ENCODE peak calls at places on chromosomes 6 and 20, in five cellular contexts. One of them, this sample, is unnamed.
A peak's percentile ranks its signal among the peaks of the same experiment; 100 is the strongest.

GRCh38 chr6:160790028-160790792 is 88.2 kb downstream of the PLG start:
- DNase-seq in MM.1S: no peak
- DNase-seq in OCI-LY7: peak; percentile 16
- DNase-seq in Karpas-422: no peak
- DNase-seq in IMR-90: no peak
- DNase-seq in this sample: no peak

GRCh38 chr20:45470262-45470931 is 844 bp downstream of the WFDC2 start:
- DNase-seq in MM.1S: peak; percentile 42
- DNase-seq in OCI-LY7: no peak
- DNase-seq in Karpas-422: no peak
- DNase-seq in IMR-90: no peak
- DNase-seq in this sample: peak; percentile 60

GRCh38 chr6:42165016-42165415 is 8.1 kb upstream of the GUCA1A start:
- DNase-seq in MM.1S: no peak
- DNase-seq in OCI-LY7: no peak
- DNase-seq in Karpas-422: no peak
- DNase-seq in IMR-90: peak; percentile 71
- DNase-seq in this sample: peak; percentile 90

GRCh38 chr6:13813011-13813410 is 1.3 kb downstream of the MCUR1 start:
- DNase-seq in MM.1S: no peak
- DNase-seq in OCI-LY7: no peak
- DNase-seq in Karpas-422: no peak
- DNase-seq in IMR-90: no peak
- DNase-seq in this sample: no peak

GRCh38 chr20:22916121-22916842 is 118.8 kb upstream of the SSTR4 start:
- DNase-seq in MM.1S: no peak
- DNase-seq in OCI-LY7: no peak
- DNase-seq in Karpas-422: no peak
- DNase-seq in IMR-90: no peak
- DNase-seq in this sample: no peak

GRCh38 chr20:18524646-18525045 is 16.9 kb downstream of the SEC23B start:
- DNase-seq in MM.1S: no peak
- DNase-seq in OCI-LY7: no peak
- DNase-seq in Karpas-422: no peak
- DNase-seq in IMR-90: peak; percentile 68
- DNase-seq in this sample: peak; percentile 72

GRCh38 chr6:35166160-35166919 is 25.2 kb upstream of the TCP11 start:
- DNase-seq in MM.1S: no peak
- DNase-seq in OCI-LY7: no peak
- DNase-seq in Karpas-422: no peak
- DNase-seq in IMR-90: no peak
- DNase-seq in this sample: no peak

GRCh38 chr6:38796006-38796405 is 80.9 kb downstream of the DNAH8 start:
- DNase-seq in MM.1S: no peak
- DNase-seq in OCI-LY7: no peak
- DNase-seq in Karpas-422: no peak
- DNase-seq in IMR-90: no peak
- DNase-seq in this sample: no peak

GRCh38 chr6:7108964-7109836 is 1.4 kb downstream of the RREB1 start:
- DNase-seq in MM.1S: peak; percentile 48
- DNase-seq in OCI-LY7: peak; percentile 34
- DNase-seq in Karpas-422: no peak
- DNase-seq in IMR-90: peak; percentile 82
- DNase-seq in this sample: peak; percentile 94

GRCh38 chr6:156437084-156437879 is 339.9 kb upstream of the ARID1B start:
- DNase-seq in MM.1S: no peak
- DNase-seq in OCI-LY7: no peak
- DNase-seq in Karpas-422: no peak
- DNase-seq in IMR-90: no peak
- DNase-seq in this sample: no peak

GRCh38 chr6:150813319-150813992 is 52.0 kb upstream of the MTHFD1L start:
- DNase-seq in MM.1S: no peak
- DNase-seq in OCI-LY7: no peak
- DNase-seq in Karpas-422: no peak
- DNase-seq in IMR-90: peak; percentile 83
- DNase-seq in this sample: peak; percentile 32

GRCh38 chr6:14074723-14075503 is 42.7 kb upstream of the CD83 start:
- DNase-seq in MM.1S: peak; percentile 82
- DNase-seq in OCI-LY7: peak; percentile 64
- DNase-seq in Karpas-422: no peak
- DNase-seq in IMR-90: peak; percentile 44
- DNase-seq in this sample: no peak

GRCh38 chr6:15131234-15132195 is 114.4 kb upstream of the JARID2 start:
- DNase-seq in MM.1S: no peak
- DNase-seq in OCI-LY7: no peak
- DNase-seq in Karpas-422: no peak
- DNase-seq in IMR-90: peak; percentile 9
- DNase-seq in this sample: no peak

GRCh38 chr20:61447950-61448349 is 195.9 kb downstream of the CDH4 start:
- DNase-seq in MM.1S: no peak
- DNase-seq in OCI-LY7: no peak
- DNase-seq in Karpas-422: no peak
- DNase-seq in IMR-90: no peak
- DNase-seq in this sample: no peak

GRCh38 chr20:45341579-45341938 is 6.7 kb downstream of the SDC4 start:
- DNase-seq in MM.1S: no peak
- DNase-seq in OCI-LY7: no peak
- DNase-seq in Karpas-422: no peak
- DNase-seq in IMR-90: no peak
- DNase-seq in this sample: no peak

GRCh38 chr20:36847710-36848040 is 28.3 kb upstream of the TLDC2 start:
- DNase-seq in MM.1S: no peak
- DNase-seq in OCI-LY7: no peak
- DNase-seq in Karpas-422: no peak
- DNase-seq in IMR-90: peak; percentile 41
- DNase-seq in this sample: peak; percentile 26

GRCh38 chr6:100346828-100347227 is 117.9 kb downstream of the SIM1 start:
- DNase-seq in MM.1S: no peak
- DNase-seq in OCI-LY7: no peak
- DNase-seq in Karpas-422: no peak
- DNase-seq in IMR-90: peak; percentile 76
- DNase-seq in this sample: peak; percentile 71

GRCh38 chr6:68572525-68572924 is 62.6 kb upstream of the ADGRB3 start:
- DNase-seq in MM.1S: peak; percentile 83
- DNase-seq in OCI-LY7: peak; percentile 60
- DNase-seq in Karpas-422: peak; percentile 89
- DNase-seq in IMR-90: no peak
- DNase-seq in this sample: no peak

GRCh38 chr6:80641591-80641990 is 535.1 kb downstream of the BCKDHB start:
- DNase-seq in MM.1S: no peak
- DNase-seq in OCI-LY7: no peak
- DNase-seq in Karpas-422: no peak
- DNase-seq in IMR-90: peak; percentile 81
- DNase-seq in this sample: no peak
- H3K4me2 ChIP-seq in MM.1S: no peak overlapping the region
- H3K4me2 ChIP-seq in OCI-LY7: no peak overlapping the region
- H3K4me2 ChIP-seq in Karpas-422: no peak overlapping the region
- H3K4me2 ChIP-seq in IMR-90: no peak overlapping the region
- H3K4me2 ChIP-seq in this sample: peak overlapping the region; percentile 35

GRCh38 chr6:145723646-145724045 is 11.7 kb downstream of the EPM2A start:
- DNase-seq in MM.1S: no peak
- DNase-seq in OCI-LY7: no peak
- DNase-seq in Karpas-422: no peak
- DNase-seq in IMR-90: peak; percentile 35
- DNase-seq in this sample: no peak

GRCh38 chr6:145728986-145729385 is 6.3 kb downstream of the EPM2A start:
- DNase-seq in MM.1S: no peak
- DNase-seq in OCI-LY7: peak; percentile 18
- DNase-seq in Karpas-422: no peak
- DNase-seq in IMR-90: no peak
- DNase-seq in this sample: no peak

GRCh38 chr6:145731432-145731831 is 3.9 kb downstream of the EPM2A start:
- DNase-seq in MM.1S: no peak
- DNase-seq in OCI-LY7: no peak
- DNase-seq in Karpas-422: no peak
- DNase-seq in IMR-90: no peak
- DNase-seq in this sample: no peak

GRCh38 chr6:145729887-145730286 is 5.4 kb downstream of the EPM2A start:
- DNase-seq in MM.1S: no peak
- DNase-seq in OCI-LY7: no peak
- DNase-seq in Karpas-422: no peak
- DNase-seq in IMR-90: no peak
- DNase-seq in this sample: no peak

DNA sequence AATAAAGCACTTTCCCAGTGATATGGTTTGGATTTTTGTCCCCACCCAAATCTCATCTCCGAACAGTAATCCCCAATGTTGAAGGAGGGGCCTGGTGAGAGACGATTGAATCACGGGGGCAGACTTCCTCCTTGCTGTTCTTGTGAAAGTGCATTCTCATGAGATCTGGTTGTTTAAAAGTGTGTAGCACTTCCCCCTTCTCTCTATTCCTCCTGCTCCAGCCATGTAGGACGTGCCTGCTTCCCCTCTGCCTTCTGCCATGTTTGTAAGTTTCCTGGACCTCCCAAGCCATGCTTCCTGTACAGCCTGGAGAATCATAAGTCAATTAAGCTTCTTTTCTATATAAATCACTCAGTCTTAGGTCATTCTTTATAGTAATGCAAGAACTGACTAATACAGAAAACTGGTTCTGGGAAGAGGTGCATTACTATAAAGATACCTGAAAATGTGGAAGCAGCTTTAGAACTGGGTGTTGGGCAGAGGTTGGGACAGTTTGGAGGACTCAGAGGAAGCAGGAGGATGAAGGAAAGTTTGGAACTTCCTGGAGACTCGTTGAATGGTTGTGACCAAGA is 7.4 kb downstream of the EPM2A start:
- DNase-seq in MM.1S: no peak
- DNase-seq in OCI-LY7: no peak
- DNase-seq in Karpas-422: no peak
- DNase-seq in IMR-90: no peak
- DNase-seq in this sample: no peak
- H3K9me3 ChIP-seq in MM.1S: no peaks in the 10 kb centered on the region
- H3K9me3 ChIP-seq in OCI-LY7: peaks cover 43% of the 10 kb centered on the region
- H3K9me3 ChIP-seq in Karpas-422: peaks cover 6% of the 10 kb centered on the region
- H3K9me3 ChIP-seq in IMR-90: peaks cover 3% of the 10 kb centered on the region
- H3K9me3 ChIP-seq in this sample: no peaks in the 10 kb centered on the region

GRCh38 chr20:33071198-33071597 is 8.2 kb upstream of the BPIFB4 start:
- DNase-seq in MM.1S: no peak
- DNase-seq in OCI-LY7: no peak
- DNase-seq in Karpas-422: no peak
- DNase-seq in IMR-90: no peak
- DNase-seq in this sample: no peak
- H3K4me1 ChIP-seq in MM.1S: no peaks in the 10 kb centered on the region
- H3K4me1 ChIP-seq in OCI-LY7: no peaks in the 10 kb centered on the region
- H3K4me1 ChIP-seq in Karpas-422: no peaks in the 10 kb centered on the region
- H3K4me1 ChIP-seq in IMR-90: no peaks in the 10 kb centered on the region
- H3K4me1 ChIP-seq in this sample: no peaks in the 10 kb centered on the region

DNA sequence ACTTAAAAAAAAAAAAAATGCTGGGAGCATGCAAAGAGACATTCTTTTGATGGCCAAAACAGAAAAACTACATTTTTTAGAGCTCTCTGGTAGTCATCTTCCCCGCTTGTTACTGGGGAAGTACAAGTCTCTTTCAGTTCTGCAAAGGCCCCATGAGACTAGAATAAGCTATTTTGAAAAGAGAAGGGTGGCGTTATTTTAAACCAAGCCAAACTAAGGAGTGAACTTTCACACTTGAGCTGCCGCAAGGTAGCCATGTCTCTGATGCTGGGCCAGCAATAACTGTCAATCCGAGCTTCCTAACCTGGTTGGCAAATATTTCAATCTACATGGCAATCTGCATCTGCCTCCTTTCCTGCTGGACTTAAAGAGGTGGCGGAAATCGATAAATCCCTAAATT is 96.7 kb downstream of the L3MBTL3 start:
- DNase-seq in MM.1S: no peak
- DNase-seq in OCI-LY7: peak; percentile 86
- DNase-seq in Karpas-422: peak; percentile 95
- DNase-seq in IMR-90: no peak
- DNase-seq in this sample: no peak
- H3K4me2 ChIP-seq in MM.1S: no peak overlapping the region
- H3K4me2 ChIP-seq in OCI-LY7: peak overlapping the region; percentile 50
- H3K4me2 ChIP-seq in Karpas-422: peak overlapping the region; percentile 74
- H3K4me2 ChIP-seq in IMR-90: no peak overlapping the region
- H3K4me2 ChIP-seq in this sample: no peak overlapping the region

DNA sequence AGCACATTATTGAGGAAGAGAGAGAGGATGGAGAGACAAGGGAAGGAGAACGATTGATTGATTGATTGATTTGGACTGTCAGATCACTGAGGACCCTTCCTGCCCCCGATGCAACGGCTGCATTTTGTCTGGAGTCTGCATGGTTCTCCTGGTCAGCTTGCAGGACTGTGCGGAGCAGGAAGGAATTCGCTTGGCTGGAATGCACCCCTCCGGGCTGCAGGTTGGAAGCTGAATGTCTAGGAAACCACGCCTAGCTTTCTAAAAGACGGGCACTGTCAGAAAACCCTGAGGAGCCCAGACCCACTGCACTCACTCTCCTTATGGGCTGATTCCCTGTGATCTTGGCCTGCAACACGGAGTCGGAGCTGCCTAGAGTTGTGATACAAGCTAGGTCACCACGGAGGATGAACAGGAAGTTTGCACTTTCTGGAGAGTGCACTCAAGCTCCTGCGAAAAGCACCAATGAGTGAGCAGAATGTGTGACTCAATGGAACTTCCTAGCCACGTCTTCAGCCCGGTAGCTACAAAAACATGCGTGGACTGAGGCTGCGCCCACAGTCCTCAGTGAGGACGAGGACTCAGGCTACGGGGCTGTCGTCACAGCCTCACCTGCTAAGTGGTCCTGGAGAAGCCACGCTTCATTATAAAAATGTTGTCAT is 14.4 kb downstream of the DACT2 start:
- DNase-seq in MM.1S: no peak
- DNase-seq in OCI-LY7: no peak
- DNase-seq in Karpas-422: no peak
- DNase-seq in IMR-90: no peak
- DNase-seq in this sample: no peak
- H3K9me3 ChIP-seq in MM.1S: no peaks in the 10 kb centered on the region
- H3K9me3 ChIP-seq in OCI-LY7: no peaks in the 10 kb centered on the region
- H3K9me3 ChIP-seq in Karpas-422: no peaks in the 10 kb centered on the region
- H3K9me3 ChIP-seq in IMR-90: peaks cover 60% of the 10 kb centered on the region
- H3K9me3 ChIP-seq in this sample: no peaks in the 10 kb centered on the region

GRCh38 chr20:47276251-47276650 is 80.2 kb downstream of the ZMYND8 start:
- DNase-seq in MM.1S: no peak
- DNase-seq in OCI-LY7: no peak
- DNase-seq in Karpas-422: no peak
- DNase-seq in IMR-90: no peak
- DNase-seq in this sample: no peak

GRCh38 chr20:47273591-47274235 is 82.8 kb downstream of the ZMYND8 start:
- DNase-seq in MM.1S: no peak
- DNase-seq in OCI-LY7: no peak
- DNase-seq in Karpas-422: no peak
- DNase-seq in IMR-90: peak; percentile 34
- DNase-seq in this sample: no peak

GRCh38 chr20:47276856-47277541 is 79.5 kb downstream of the ZMYND8 start:
- DNase-seq in MM.1S: no peak
- DNase-seq in OCI-LY7: no peak
- DNase-seq in Karpas-422: no peak
- DNase-seq in IMR-90: peak; percentile 84
- DNase-seq in this sample: peak; percentile 77

GRCh38 chr20:47274449-47275108 is 81.9 kb downstream of the ZMYND8 start:
- DNase-seq in MM.1S: no peak
- DNase-seq in OCI-LY7: no peak
- DNase-seq in Karpas-422: no peak
- DNase-seq in IMR-90: peak; percentile 97
- DNase-seq in this sample: peak; percentile 97

DNA sequence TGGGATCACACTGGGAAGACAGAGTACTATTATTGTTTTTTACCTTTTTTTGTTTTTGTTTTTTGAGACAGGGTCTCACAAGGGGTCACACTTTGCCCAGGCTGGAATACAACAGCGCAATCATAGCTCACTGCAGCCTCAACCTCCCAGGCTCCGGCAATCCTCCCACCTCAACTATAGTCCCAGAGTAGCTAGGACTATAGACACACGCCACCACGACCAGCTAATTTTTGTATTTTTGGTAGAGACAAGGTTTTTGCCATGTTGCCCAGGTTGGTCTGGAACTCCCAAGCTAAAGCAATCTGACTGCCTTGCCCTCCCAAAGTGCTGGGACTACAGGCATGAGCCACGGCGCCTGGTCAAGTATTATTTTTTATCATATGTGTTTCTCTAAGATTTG is 81.0 kb downstream of the ZMYND8 start:
- DNase-seq in MM.1S: no peak
- DNase-seq in OCI-LY7: no peak
- DNase-seq in Karpas-422: no peak
- DNase-seq in IMR-90: no peak
- DNase-seq in this sample: no peak
- H3K4me1 ChIP-seq in MM.1S: peaks cover 3% of the 10 kb centered on the region
- H3K4me1 ChIP-seq in OCI-LY7: peaks cover 23% of the 10 kb centered on the region
- H3K4me1 ChIP-seq in Karpas-422: peaks cover 27% of the 10 kb centered on the region
- H3K4me1 ChIP-seq in IMR-90: peaks cover 26% of the 10 kb centered on the region
- H3K4me1 ChIP-seq in this sample: peaks cover 64% of the 10 kb centered on the region

This sample was measured in osteoblast.